ENCODE peak calls at places on chromosomes 16 and 17, in nine cellular contexts. W is fibroblast of mammary gland, B is neural progenitor cell, F is psoas muscle, Y is suprapubic skin, K is kidney epithelial cell, Q is tibial nerve, C is heart right ventricle, U is A549. D is an unnamed sample.
A peak's percentile ranks its signal among the peaks of the same experiment; 100 is the strongest.

GRCh38 chr16:53495325-53495724 is 7.7 kb downstream of the AKTIP start:
- DNase-seq in W (no peak), B (no peak), K (no peak), C (no peak), F (no peak), U (no peak), Q (no peak), Y (no peak), D (no peak)

GRCh38 chr17:31425646-31426045 is 34.2 kb downstream of the RAB11FIP4 start:
- DNase-seq in C (peak; percentile 42), Y (no peak), F (no peak), W (no peak), K (no peak), B (peak; percentile 21), Q (no peak), U (no peak), D (no peak)

GRCh38 chr17:1060991-1061390 is 64.1 kb downstream of the TIMM22 start:
- DNase-seq in B (no peak), K (peak; percentile 97), F (peak; percentile 90), Y (no peak), U (peak; percentile 84), W (peak; percentile 99), C (no peak), Q (no peak), D (peak; percentile 41)

GRCh38 chr17:80257716-80258213 is 2.9 kb upstream of the RNF213 start:
- DNase-seq in Y (no peak), B (no peak), F (no peak), C (no peak), K (no peak), W (no peak), U (no peak), Q (no peak), D (no peak)

GRCh38 chr17:19341641-19342610 is 20.6 kb downstream of the B9D1 start:
- DNase-seq in F (peak; percentile 52), C (no peak), B (no peak), K (no peak), U (no peak), W (no peak), Q (no peak), Y (peak; percentile 75), D (no peak)

GRCh38 chr16:89691986-89692569 is 5.6 kb downstream of the CDK10 start:
- DNase-seq in B (no peak), W (no peak), Y (peak; percentile 61), Q (no peak), F (no peak), U (no peak), C (no peak), K (no peak), D (no peak)

GRCh38 chr16:4523686-4524085 is 14.9 kb downstream of the CDIP1 start:
- DNase-seq in F (no peak), C (no peak), K (no peak), Q (no peak), Y (no peak), W (no peak), B (no peak), U (no peak), D (no peak)

GRCh38 chr17:34852614-34853013 is 108.6 kb downstream of the CCT6B start:
- DNase-seq in F (no peak), U (no peak), K (no peak), Y (no peak), C (no peak), W (no peak), B (no peak), Q (no peak), D (no peak)

GRCh38 chr16:25210758-25211157 is 6.0 kb upstream of the AQP8 start:
- DNase-seq in F (no peak), B (no peak), K (peak; percentile 55), Q (no peak), Y (no peak), W (peak; percentile 84), U (no peak), C (no peak), D (no peak)

GRCh38 chr17:5297245-5297644 is 15.2 kb downstream of the RABEP1 start:
- DNase-seq in F (no peak), C (no peak), B (no peak), Y (no peak), W (no peak), U (no peak), Q (no peak), K (no peak), D (no peak)

DNA sequence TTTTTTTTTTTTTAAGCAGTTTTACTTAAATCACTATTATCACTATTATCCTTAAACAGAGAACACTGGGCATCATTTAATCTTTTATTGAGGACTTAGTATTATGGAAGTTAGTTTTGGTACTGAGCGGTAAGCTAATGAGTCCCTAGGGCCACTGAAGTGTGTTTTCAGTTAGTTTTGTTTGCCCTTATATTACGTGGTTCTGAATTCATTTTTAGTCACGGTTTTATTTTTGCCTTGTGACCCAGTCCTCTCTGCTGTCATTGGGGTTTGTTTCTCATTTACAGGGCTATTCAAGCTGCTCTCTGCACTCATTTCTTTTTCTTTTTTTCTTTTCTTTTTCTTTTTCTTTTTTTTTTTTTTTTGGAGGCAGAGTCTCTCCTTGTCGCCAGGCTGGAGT is 17.3 kb downstream of the RABEP1 start:
- DNase-seq in Y (no peak), B (no peak), Q (no peak), C (no peak), U (no peak), K (no peak), F (no peak), W (peak; percentile 61), D (no peak)
- H3K4me3 ChIP-seq in Y (no peak overlapping the region), B (no peak overlapping the region), Q (no peak overlapping the region), C (no peak overlapping the region), U (no peak overlapping the region), K (no peak overlapping the region), F (no peak overlapping the region), W (no peak overlapping the region), D (no peak overlapping the region)

GRCh38 chr16:9526791-9527190 is 435.3 kb downstream of the HAPSTR1 start:
- DNase-seq in W (no peak), F (no peak), C (no peak), Y (no peak), U (no peak), Q (no peak), K (no peak), B (no peak), D (no peak)
- H3K4me3 ChIP-seq in W (no peak overlapping the region), F (no peak overlapping the region), C (no peak overlapping the region), Y (no peak overlapping the region), U (no peak overlapping the region), Q (no peak overlapping the region), K (no peak overlapping the region), B (no peak overlapping the region), D (no peak overlapping the region)

GRCh38 chr17:77666480-77666879 is 292.0 kb upstream of the TNRC6C start:
- DNase-seq in F (no peak), C (no peak), B (no peak), Y (no peak), K (no peak), Q (no peak), W (no peak), U (no peak), D (no peak)
- H3K4me3 ChIP-seq in F (no peak overlapping the region), C (no peak overlapping the region), B (no peak overlapping the region), Y (no peak overlapping the region), K (no peak overlapping the region), Q (no peak overlapping the region), W (no peak overlapping the region), U (no peak overlapping the region), D (no peak overlapping the region)

GRCh38 chr16:56408379-56409098 is 16.8 kb downstream of the AMFR start:
- DNase-seq in W (no peak), C (no peak), B (no peak), K (no peak), Y (no peak), U (peak; percentile 33), F (no peak), Q (no peak), D (no peak)
- H3K4me3 ChIP-seq in W (no peak overlapping the region), C (no peak overlapping the region), B (no peak overlapping the region), K (no peak overlapping the region), Y (no peak overlapping the region), U (peak overlapping the region; percentile 25), F (no peak overlapping the region), Q (no peak overlapping the region), D (no peak overlapping the region)

GRCh38 chr16:22098538-22099255 is 6.4 kb downstream of the VWA3A start:
- DNase-seq in Y (no peak), U (peak; percentile 80), F (no peak), W (peak; percentile 59), C (no peak), B (peak; percentile 75), Q (no peak), K (no peak), D (no peak)
- H3K4me3 ChIP-seq in Y (no peak overlapping the region), U (no peak overlapping the region), F (no peak overlapping the region), W (no peak overlapping the region), C (no peak overlapping the region), B (no peak overlapping the region), Q (no peak overlapping the region), K (no peak overlapping the region), D (no peak overlapping the region)

GRCh38 chr17:40076595-40076994 is 13.8 kb downstream of the THRA start:
- DNase-seq in F (no peak), W (no peak), B (no peak), Q (no peak), U (no peak), K (no peak), C (no peak), Y (no peak), D (no peak)

GRCh38 chr17:40076101-40076498 is 13.3 kb downstream of the THRA start:
- DNase-seq in W (no peak), C (no peak), Q (no peak), K (no peak), B (no peak), U (no peak), Y (no peak), F (no peak), D (no peak)

GRCh38 chr17:40074871-40075215 is 12.1 kb downstream of the THRA start:
- DNase-seq in B (no peak), Y (no peak), U (no peak), W (peak; percentile 60), F (no peak), K (no peak), Q (no peak), C (no peak), D (no peak)

GRCh38 chr17:40075216-40076100 is 12.7 kb downstream of the THRA start:
- DNase-seq in U (no peak), W (peak; percentile 65), F (peak; percentile 93), Q (peak; percentile 91), K (no peak), C (peak; percentile 85), B (peak; percentile 86), Y (no peak), D (peak; percentile 73)

DNA sequence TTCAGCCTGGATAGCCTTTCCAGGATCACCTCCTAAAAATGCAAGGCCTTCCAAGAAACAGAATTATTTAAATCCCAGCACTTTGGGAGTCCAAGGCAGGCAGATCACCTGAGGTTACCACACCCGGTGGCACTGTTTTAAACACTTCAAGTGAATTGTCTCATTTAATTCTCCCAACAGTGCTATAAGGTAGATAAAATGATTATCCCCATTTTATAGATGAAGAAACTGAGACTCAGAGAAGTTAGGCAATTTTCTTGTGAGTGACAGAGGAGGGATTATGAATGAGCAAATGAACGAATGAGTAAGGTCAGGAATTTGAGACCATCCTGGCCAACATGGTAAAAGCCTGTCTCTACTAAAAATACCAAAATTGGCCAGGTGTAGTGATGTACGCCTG is 16.8 kb downstream of the THRA start:
- DNase-seq in C (no peak), Y (no peak), W (no peak), B (no peak), U (no peak), K (no peak), F (no peak), Q (no peak), D (no peak)
- H3K4me3 ChIP-seq in C (no peak overlapping the region), Y (no peak overlapping the region), W (no peak overlapping the region), B (no peak overlapping the region), U (no peak overlapping the region), K (no peak overlapping the region), F (no peak overlapping the region), Q (no peak overlapping the region), D (no peak overlapping the region)

D was measured in ascending aorta.